ENCODE peak calls at places on chromosomes 1 and 21, in seven cellular contexts. F, O, C, X, P, K and G are unnamed samples.

GRCh38 chr1:93749894-93750301 is 68.3 kb upstream of the BCAR3 start:
- DNase-seq in F (no peak), O (peak; percentile 15), C (no peak), X (peak; percentile 39), P (no peak), K (peak; percentile 68), G (no peak)

GRCh38 chr1:39110325-39110851 is 84.2 kb downstream of the NDUFS5 start:
- DNase-seq in F (no peak), O (peak; percentile 87), C (peak; percentile 66), X (no peak), P (peak; percentile 94), K (no peak), G (no peak)

GRCh38 chr1:222375656-222376055 is 172.2 kb downstream of the HHIPL2 start:
- DNase-seq in F (no peak), O (no peak), C (no peak), X (no peak), P (peak; percentile 53), K (no peak), G (no peak)

GRCh38 chr1:16126160-16126559 is 29.7 kb downstream of the EPHA2 start:
- DNase-seq in F (no peak), O (no peak), C (no peak), X (no peak), P (no peak), K (no peak), G (no peak)

GRCh38 chr1:204858381-204858821 is 12.3 kb upstream of the NFASC start:
- DNase-seq in F (no peak), O (no peak), C (no peak), X (peak; percentile 70), P (no peak), K (no peak), G (no peak)

GRCh38 chr1:63813829-63814277 is 40.0 kb downstream of the ROR1 start:
- DNase-seq in F (no peak), O (peak; percentile 53), C (peak; percentile 58), X (no peak), P (peak; percentile 82), K (no peak), G (no peak)

GRCh38 chr1:71834570-71835441 is 447.5 kb downstream of the NEGR1 start:
- DNase-seq in F (no peak), O (peak; percentile 38), C (no peak), X (no peak), P (no peak), K (no peak), G (no peak)

GRCh38 chr1:95203908-95204437 is 30.0 kb upstream of the RWDD3 start:
- DNase-seq in F (no peak), O (no peak), C (no peak), X (no peak), P (no peak), K (no peak), G (no peak)

GRCh38 chr1:75058424-75058823 is 75.8 kb upstream of the LHX8 start:
- DNase-seq in F (no peak), O (no peak), C (no peak), X (no peak), P (no peak), K (peak; percentile 91), G (no peak)

GRCh38 chr1:208039536-208040332 is 128.8 kb upstream of the CD34 start:
- DNase-seq in F (no peak), O (no peak), C (no peak), X (no peak), P (no peak), K (no peak), G (no peak)

GRCh38 chr1:29197993-29198392 is 16.3 kb upstream of the SRSF4 start:
- DNase-seq in F (no peak), O (no peak), C (no peak), X (no peak), P (no peak), K (no peak), G (no peak)

GRCh38 chr1:62735491-62736171 is 47.4 kb upstream of the DOCK7 start:
- DNase-seq in F (no peak), O (no peak), C (no peak), X (no peak), P (peak; percentile 67), K (no peak), G (no peak)

GRCh38 chr1:153790282-153790995 is 15.2 kb downstream of the SLC27A3 start:
- DNase-seq in F (no peak), O (peak; percentile 85), C (peak; percentile 35), X (no peak), P (peak; percentile 60), K (no peak), G (no peak)

GRCh38 chr1:25653558-25653957 is 37.0 kb downstream of the MAN1C1 start:
- DNase-seq in F (no peak), O (no peak), C (no peak), X (no peak), P (no peak), K (no peak), G (no peak)

GRCh38 chr1:165633624-165634023 is 2.6 kb downstream of the MGST3 start:
- DNase-seq in F (no peak), O (peak; percentile 5), C (no peak), X (no peak), P (peak; percentile 41), K (no peak), G (no peak)

GRCh38 chr1:234631721-234632125 is 21.7 kb upstream of the IRF2BP2 start:
- DNase-seq in F (no peak), O (peak; percentile 98), C (peak; percentile 98), X (no peak), P (peak; percentile 94), K (peak; percentile 90), G (peak; percentile 69)

GRCh38 chr1:224292419-224292818 is 37.6 kb downstream of the NVL start:
- DNase-seq in F (no peak), O (no peak), C (no peak), X (no peak), P (peak; percentile 51), K (no peak), G (no peak)

GRCh38 chr1:160205242-160205973 is at the start of gene PEA15:
- DNase-seq in F (peak; percentile 66), O (peak; percentile 54), C (peak; percentile 35), X (peak; percentile 91), P (no peak), K (peak; percentile 84), G (peak; percentile 82)

GRCh38 chr1:2388004-2388913 is 3.1 kb downstream of the MORN1 start:
- DNase-seq in F (no peak), O (no peak), C (no peak), X (no peak), P (no peak), K (no peak), G (no peak)

GRCh38 chr21:33687634-33688033 is 45.3 kb downstream of the ITSN1 start:
- DNase-seq in F (no peak), O (no peak), C (no peak), X (no peak), P (no peak), K (no peak), G (no peak)

GRCh38 chr21:16419188-16419874 is 689.5 kb downstream of the USP25 start:
- DNase-seq in F (no peak), O (peak; percentile 99), C (peak; percentile 84), X (peak; percentile 3), P (peak; percentile 98), K (peak; percentile 2), G (no peak)

GRCh38 chr21:41361786-41362604 is at the start of gene MX2:
- DNase-seq in F (peak; percentile 80), O (no peak), C (peak; percentile 40), X (no peak), P (peak; percentile 86), K (no peak), G (no peak)

GRCh38 chr1:203930343-203930742 is 68.9 kb downstream of the SNRPE start:
- DNase-seq in F (no peak), O (peak; percentile 33), C (peak; percentile 51), X (no peak), P (peak; percentile 58), K (no peak), G (no peak)

GRCh38 chr1:156193208-156193487 is 756 bp upstream of the SLC25A44 start:
- DNase-seq in F (no peak), O (no peak), C (no peak), X (no peak), P (no peak), K (no peak), G (no peak)
- H3K4me3 ChIP-seq in F (peak overlapping the region; percentile 63), O (peak overlapping the region; percentile 54), C (peak overlapping the region; percentile 58), X (peak overlapping the region; percentile 84), P (peak overlapping the region; percentile 95), K (no peak overlapping the region), G (peak overlapping the region; percentile 85)

DNA sequence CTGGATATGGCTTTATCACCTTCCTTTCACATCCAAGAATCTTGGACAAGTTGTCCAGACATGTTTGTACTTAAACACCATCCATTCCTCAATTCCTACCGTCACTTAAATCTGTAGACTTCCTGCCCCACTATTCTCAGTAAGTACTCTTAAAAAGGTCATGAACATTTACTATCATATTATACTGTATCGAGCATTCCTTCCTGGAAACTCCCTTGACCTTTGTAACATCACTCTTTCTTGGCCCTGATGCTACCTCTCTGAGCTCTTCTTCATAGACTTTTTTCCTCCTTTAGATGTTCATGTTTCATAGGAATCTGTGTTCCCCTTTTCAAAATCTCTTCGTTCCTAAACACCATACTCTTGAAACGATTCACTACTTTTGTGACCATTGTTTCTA is 15.5 kb downstream of the BLZF1 start:
- DNase-seq in F (no peak), O (no peak), C (no peak), X (no peak), P (no peak), K (no peak), G (no peak)
- H3K36me3 ChIP-seq in F (peaks cover 23% of the 10 kb centered on the region), O (peaks cover 9% of the 10 kb centered on the region), C (peaks cover 29% of the 10 kb centered on the region), X (peaks cover 4% of the 10 kb centered on the region), P (peaks cover 48% of the 10 kb centered on the region), K (no peaks in the 10 kb centered on the region), G (peaks cover 1% of the 10 kb centered on the region)

DNA sequence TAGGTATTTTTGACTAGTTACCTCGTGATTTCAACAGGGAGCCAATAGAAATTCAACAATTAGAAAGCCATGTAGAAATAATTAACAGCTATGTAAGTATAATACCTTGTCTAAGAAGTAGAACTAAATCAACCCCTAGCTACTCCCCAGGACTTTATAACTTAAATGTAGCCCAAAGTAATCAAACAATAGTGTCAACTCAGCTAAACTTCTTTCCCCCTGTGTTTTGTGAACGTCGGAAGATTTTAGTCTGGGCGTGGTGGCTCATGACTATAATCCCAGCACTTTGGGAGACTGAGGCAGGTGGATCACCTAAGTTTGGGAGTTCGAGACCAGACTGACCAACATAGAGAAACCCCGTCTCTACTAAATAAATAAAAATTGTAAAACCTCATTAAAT is 579.9 kb upstream of the NCAM2 start:
- DNase-seq in F (no peak), O (no peak), C (no peak), X (no peak), P (no peak), K (no peak), G (no peak)
- H3K4me3 ChIP-seq in F (no peak overlapping the region), O (no peak overlapping the region), C (no peak overlapping the region), X (no peak overlapping the region), P (no peak overlapping the region), K (no peak overlapping the region), G (no peak overlapping the region)

GRCh38 chr1:206439205-206439604 is 31.1 kb upstream of the IKBKE start:
- DNase-seq in F (no peak), O (no peak), C (no peak), X (no peak), P (no peak), K (no peak), G (no peak)
- H3K36me3 ChIP-seq in F (peaks cover 5% of the 10 kb centered on the region), O (peaks cover 20% of the 10 kb centered on the region), C (peaks cover 63% of the 10 kb centered on the region), X (no peaks in the 10 kb centered on the region), P (peaks cover 10% of the 10 kb centered on the region), K (no peaks in the 10 kb centered on the region), G (no peaks in the 10 kb centered on the region)

GRCh38 chr1:21509351-21510112 is at the start of gene ALPL:
- DNase-seq in F (no peak), O (no peak), C (no peak), X (peak; percentile 76), P (no peak), K (peak; percentile 58), G (no peak)
- H3K4me3 ChIP-seq in F (peak within 1 kb of the TSS; percentile 5), O (no peak within 1 kb of the TSS), C (peak within 1 kb of the TSS; percentile 31), X (peak within 1 kb of the TSS; percentile 73), P (no peak within 1 kb of the TSS), K (peak within 1 kb of the TSS; percentile 75), G (peak within 1 kb of the TSS; percentile 25)